ENCODE peak calls at places on chromosomes 13 and 19, in four cellular contexts. T is cardiac muscle cell, W is AG09309, M is heart left ventricle. A is an unnamed sample.

GRCh38 chr19:3494559-3494958 is 5.9 kb downstream of the DOHH start:
- DNase-seq in W (no peak), M (no peak), T (no peak), A (no peak)

GRCh38 chr13:103033999-103034398 is 32.2 kb downstream of the SLC10A2 start:
- DNase-seq in T (no peak), M (no peak), W (no peak), A (no peak)

GRCh38 chr19:23002690-23003422 is at the start of gene ZNF728:
- DNase-seq in W (no peak), T (peak), M (peak), A (no peak)

GRCh38 chr13:79481685-79482052 is 714 bp downstream of the NDFIP2 start:
- DNase-seq in T (no peak), M (no peak), W (no peak), A (no peak)

GRCh38 chr13:49371943-49372636 is 71.8 kb downstream of the CAB39L start:
- DNase-seq in W (no peak), M (no peak), T (no peak), A (no peak)

GRCh38 chr13:75757336-75757735 is 121.2 kb downstream of the LMO7 start:
- DNase-seq in M (no peak), W (no peak), T (no peak), A (no peak)

GRCh38 chr13:71240906-71241305 is 626.1 kb downstream of the DACH1 start:
- DNase-seq in W (no peak), T (peak), M (no peak), A (no peak)

GRCh38 chr13:73984949-73985691 is 149.1 kb downstream of the KLF12 start:
- DNase-seq in W (no peak), T (peak), M (no peak), A (no peak)

GRCh38 chr19:6362351-6362801 is 1.0 kb downstream of the CLPP start:
- DNase-seq in T (no peak), W (no peak), M (no peak), A (no peak)

GRCh38 chr13:114079601-114080536 is 52.6 kb downstream of the RASA3 start:
- DNase-seq in M (peak), W (no peak), T (no peak), A (no peak)

GRCh38 chr19:13981021-13981420 is 25.1 kb downstream of the RFX1 start:
- DNase-seq in W (no peak), M (no peak), T (no peak), A (no peak)

GRCh38 chr13:76053181-76053580 is 417.1 kb downstream of the LMO7 start:
- DNase-seq in T (no peak), W (no peak), M (no peak), A (no peak)

GRCh38 chr19:38971672-38972071 is 3.9 kb downstream of the FBXO17 start:
- DNase-seq in W (no peak), T (no peak), M (no peak), A (no peak)

GRCh38 chr19:16369664-16370576 is 45.3 kb downstream of the KLF2 start:
- DNase-seq in T (no peak), M (no peak), W (no peak), A (no peak)

GRCh38 chr13:26423634-26424033 is 133.8 kb upstream of the WASF3 start:
- DNase-seq in W (no peak), M (peak), T (peak), A (peak)

GRCh38 chr13:50129065-50129922 is 114.0 kb downstream of the KCNRG start:
- DNase-seq in M (no peak), T (peak), W (no peak), A (no peak)

GRCh38 chr13:93234459-93234858 is 7.9 kb downstream of the GPC6 start:
- DNase-seq in T (no peak), W (no peak), M (no peak), A (peak)

GRCh38 chr13:35527451-35527850 is 51.0 kb upstream of the MAB21L1 start:
- DNase-seq in W (no peak), M (no peak), T (no peak), A (no peak)

GRCh38 chr13:23512762-23513395 is 57.3 kb upstream of the TNFRSF19 start:
- DNase-seq in W (no peak), T (no peak), M (no peak), A (no peak)

GRCh38 chr19:31548941-31549340 is 199.7 kb upstream of the TSHZ3 start:
- DNase-seq in W (no peak), M (no peak), T (peak), A (peak)

GRCh38 chr19:4099054-4099764 is 24.7 kb downstream of the MAP2K2 start:
- DNase-seq in T (no peak), W (no peak), M (no peak), A (no peak)

GRCh38 chr13:39777021-39777420 is 121.6 kb downstream of the COG6 start:
- DNase-seq in W (no peak), M (no peak), T (no peak), A (no peak)

GRCh38 chr13:74136089-74136658 is 2.0 kb upstream of the KLF12 start:
- DNase-seq in T (peak), M (peak), W (no peak), A (peak)

GRCh38 chr13:24142886-24143285 is 17.6 kb upstream of the SPATA13 start:
- DNase-seq in W (no peak), T (no peak), M (no peak), A (no peak)

GRCh38 chr19:45973564-45974338 is at the start of gene NOVA2:
- DNase-seq in M (peak), W (no peak), T (peak), A (peak)

GRCh38 chr13:76389321-76389720 is 496.9 kb downstream of the KCTD12 start:
- DNase-seq in M (no peak), T (no peak), W (no peak), A (no peak)

GRCh38 chr13:94249512-94249911 is 230.0 kb downstream of the DCT start:
- DNase-seq in W (peak), T (peak), M (no peak), A (peak)

GRCh38 chr13:46386996-46387851 is at the start of gene RUBCNL:
- DNase-seq in W (no peak), T (no peak), M (peak), A (peak)

GRCh38 chr19:29815231-29815630 is 3.4 kb downstream of the CCNE1 start:
- DNase-seq in M (no peak), T (no peak), W (no peak), A (no peak)

GRCh38 chr19:40691421-40692211 is 1.2 kb upstream of the NUMBL start:
- DNase-seq in T (no peak), W (no peak), M (no peak), A (no peak)
- H3K4me3 ChIP-seq in T (no peak), W (peak), M (peak), A (no peak)

GRCh38 chr13:97433727-97434416 is at the start of gene RAP2A:
- DNase-seq in M (peak), T (peak), W (peak), A (peak)
- TF ChIP-seq CTCF in M (no peak), T (no peak), W (no peak), A (no peak)

DNA sequence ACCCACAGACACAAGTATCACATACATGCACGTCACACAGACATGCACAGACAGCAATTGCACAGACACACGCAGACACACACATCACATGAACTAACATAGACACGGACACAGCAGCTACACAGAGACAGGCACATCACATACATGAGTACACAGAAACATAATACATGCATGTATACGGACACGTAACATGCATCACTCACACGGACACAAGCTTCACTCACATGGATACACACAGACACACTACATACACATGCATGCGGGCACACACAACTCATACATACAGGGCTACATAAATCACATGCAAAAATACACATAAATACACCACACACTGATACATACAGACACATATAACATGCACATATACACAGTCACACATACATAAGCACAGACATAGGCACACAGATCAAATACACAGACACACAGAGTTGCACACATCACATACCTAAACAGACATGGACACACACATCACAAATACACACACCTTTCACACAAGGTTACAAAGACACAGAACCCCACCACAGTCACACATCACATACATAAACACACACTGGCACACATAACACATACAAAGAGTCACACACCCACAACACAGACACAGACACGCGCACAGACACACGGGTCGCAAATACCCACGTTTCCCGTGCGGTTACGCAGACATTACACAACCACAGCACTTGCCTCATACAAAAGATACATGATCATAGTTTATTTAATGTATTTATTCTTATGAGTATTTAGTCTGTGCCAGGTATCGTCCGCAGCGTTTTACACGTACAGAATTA is 1.1 kb upstream of the LMTK3 start:
- DNase-seq in T (no peak), W (no peak), M (no peak), A (no peak)
- H3K4me3 ChIP-seq in T (no peak), W (no peak), M (peak), A (no peak)

GRCh38 chr19:18063463-18063862 is 23.3 kb downstream of the IL12RB1 start:
- DNase-seq in W (no peak), M (no peak), T (no peak), A (no peak)
- TF ChIP-seq CTCF in W (peak), M (no peak), T (peak), A (peak)

A was measured in AG10803.